ENCODE peak calls at places on chromosomes 11 and 22, in nine cellular contexts. X is sigmoid colon, W is brain microvascular endothelial cell, G is OCI-LY7, T is mammary epithelial cell, N is H9, Z is bronchial epithelial cell, D is AG09309, U is cardiac muscle cell. O is an unnamed sample.

GRCh38 chr11:63683133-63683991 is 2.1 kb downstream of the RTN3 start:
- DNase-seq in X (no peak), N (no peak), W (no peak), Z (no peak), D (no peak), G (no peak), T (no peak), U (no peak), O (no peak)

GRCh38 chr22:38239101-38239761 is 33.6 kb downstream of the TMEM184B start:
- DNase-seq in G (no peak), Z (peak; percentile 94), N (no peak), W (peak; percentile 85), U (peak; percentile 25), D (peak; percentile 91), X (no peak), T (peak; percentile 52), O (peak; percentile 96)

GRCh38 chr11:133925756-133926155 is 31.0 kb downstream of the IGSF9B start:
- DNase-seq in X (no peak), N (no peak), Z (no peak), W (no peak), T (no peak), D (no peak), U (no peak), G (no peak), O (no peak)

GRCh38 chr22:24265734-24266133 is 4.9 kb upstream of the SPECC1L start:
- DNase-seq in D (no peak), G (peak; percentile 16), Z (no peak), X (no peak), T (no peak), N (no peak), U (no peak), W (no peak), O (no peak)

GRCh38 chr22:39317084-39317755 is 2.2 kb downstream of the RPL3 start:
- DNase-seq in W (no peak), X (no peak), T (no peak), U (no peak), G (peak; percentile 83), N (peak; percentile 37), D (no peak), Z (no peak), O (peak; percentile 19)

GRCh38 chr11:19738124-19738523 is 25.5 kb downstream of the NAV2 start:
- DNase-seq in G (no peak), X (no peak), T (no peak), W (no peak), Z (no peak), N (no peak), U (no peak), D (no peak), O (no peak)

GRCh38 chr11:42840176-42840829 is 471.5 kb upstream of the API5 start:
- DNase-seq in G (no peak), Z (no peak), T (no peak), N (no peak), W (no peak), U (no peak), X (no peak), D (no peak), O (no peak)

GRCh38 chr11:30422828-30423648 is 100.1 kb downstream of the ARL14EP start:
- DNase-seq in Z (no peak), U (peak; percentile 35), N (no peak), T (no peak), G (no peak), D (no peak), X (no peak), W (no peak), O (no peak)

GRCh38 chr11:112129656-112130055 is 34.2 kb downstream of the IL18 start:
- DNase-seq in Z (no peak), D (no peak), X (no peak), U (no peak), G (no peak), N (no peak), T (no peak), W (no peak), O (no peak)

GRCh38 chr11:131666617-131667016 is 296.2 kb downstream of the NTM start:
- DNase-seq in U (no peak), T (no peak), D (peak; percentile 48), G (no peak), W (no peak), X (peak; percentile 30), Z (no peak), N (no peak), O (no peak)

GRCh38 chr22:46905415-46905814 is 143.0 kb downstream of the TBC1D22A start:
- DNase-seq in Z (no peak), G (no peak), W (no peak), T (no peak), X (no peak), U (no peak), D (no peak), N (no peak), O (no peak)

GRCh38 chr11:104134760-104135159 is 29.2 kb downstream of the PDGFD start:
- DNase-seq in W (peak; percentile 67), U (no peak), Z (peak; percentile 57), T (peak; percentile 62), D (no peak), X (no peak), G (no peak), N (no peak), O (peak; percentile 26)

GRCh38 chr11:86664930-86665329 is 7.5 kb downstream of the ME3 start:
- DNase-seq in T (no peak), G (no peak), Z (peak; percentile 64), U (no peak), N (no peak), D (no peak), X (no peak), W (no peak), O (no peak)

GRCh38 chr11:94759522-94759921 is 8.6 kb upstream of the AMOTL1 start:
- DNase-seq in D (no peak), X (no peak), G (no peak), Z (no peak), W (no peak), N (no peak), T (no peak), U (no peak), O (no peak)

GRCh38 chr11:117814766-117815261 is 9.7 kb downstream of the FXYD2 start:
- DNase-seq in G (peak; percentile 62), Z (no peak), T (no peak), D (no peak), W (no peak), N (no peak), U (peak; percentile 66), X (peak; percentile 89), O (no peak)

GRCh38 chr11:114273071-114273470 is 23.1 kb upstream of the NNMT start:
- DNase-seq in N (no peak), G (no peak), U (no peak), Z (no peak), D (no peak), W (no peak), X (no peak), T (no peak), O (no peak)

GRCh38 chr11:114269498-114269897 is 26.7 kb upstream of the NNMT start:
- DNase-seq in G (no peak), T (no peak), U (no peak), N (no peak), D (no peak), W (no peak), Z (no peak), X (no peak), O (no peak)

GRCh38 chr11:114272311-114272710 is 23.9 kb upstream of the NNMT start:
- DNase-seq in W (no peak), X (no peak), Z (no peak), N (no peak), G (no peak), T (no peak), D (no peak), U (no peak), O (no peak)

GRCh38 chr11:114270531-114271270 is 25.5 kb upstream of the NNMT start:
- DNase-seq in D (no peak), N (no peak), U (no peak), Z (no peak), X (no peak), T (no peak), G (no peak), W (no peak), O (no peak)

GRCh38 chr11:114271316-114271715 is 24.9 kb upstream of the NNMT start:
- DNase-seq in N (no peak), W (no peak), D (no peak), Z (no peak), X (no peak), G (no peak), T (no peak), U (no peak), O (no peak)
- TF ChIP-seq CTCF in N (no peak), W (no peak), D (no peak), Z (no peak), X (no peak), G (no peak), T (no peak), U (no peak), O (no peak)

GRCh38 chr22:19432092-19432844 is at the start of gene MRPL40:
- DNase-seq in X (peak; percentile 96), D (peak; percentile 64), G (peak; percentile 96), U (peak; percentile 96), W (peak; percentile 85), N (peak; percentile 83), T (peak; percentile 92), Z (peak; percentile 76), O (peak; percentile 97)

GRCh38 chr22:19434829-19435580 is 2.7 kb downstream of the MRPL40 start:
- DNase-seq in G (peak; percentile 44), Z (no peak), T (no peak), U (no peak), D (no peak), N (no peak), W (no peak), X (no peak), O (no peak)

GRCh38 chr22:19430890-19431541 is 517 bp downstream of the HIRA start:
- DNase-seq in U (peak; percentile 58), T (peak; percentile 31), D (no peak), W (no peak), G (peak; percentile 47), Z (peak; percentile 18), N (peak; percentile 51), X (no peak), O (peak; percentile 26)

GRCh38 chr22:19429950-19430889 is 1.3 kb downstream of the HIRA start:
- DNase-seq in Z (peak; percentile 28), N (no peak), W (peak; percentile 60), D (no peak), T (peak; percentile 46), U (peak; percentile 29), G (peak; percentile 69), X (no peak), O (peak; percentile 76)

GRCh38 chr22:19431641-19432091 is at the start of gene HIRA:
- DNase-seq in N (peak; percentile 72), T (peak; percentile 79), Z (peak; percentile 52), G (peak; percentile 90), U (peak; percentile 87), W (peak; percentile 67), X (peak; percentile 89), D (no peak), O (peak; percentile 80)
- TF ChIP-seq CTCF in N (no peak), T (no peak), Z (no peak), G (no peak), U (no peak), W (no peak), X (no peak), D (no peak), O (no peak)

GRCh38 chr11:69718147-69718546 is 14.3 kb upstream of the FGF19 start:
- DNase-seq in N (peak; percentile 89), U (peak; percentile 82), X (no peak), G (peak; percentile 90), D (no peak), Z (no peak), W (peak; percentile 23), T (no peak), O (peak; percentile 20)
- TF ChIP-seq CTCF in N (peak; percentile 92), U (peak; percentile 68), X (no peak), G (peak; percentile 84), D (peak; percentile 59), Z (peak; percentile 57), W (peak; percentile 85), T (peak; percentile 27), O (peak; percentile 64)

GRCh38 chr11:88886796-88887195 is 179.0 kb downstream of the GRM5 start:
- DNase-seq in D (no peak), U (peak; percentile 1), W (peak; percentile 11), X (no peak), Z (peak; percentile 37), T (peak; percentile 51), N (peak; percentile 43), G (peak; percentile 76), O (peak; percentile 54)
- TF ChIP-seq CTCF in D (peak; percentile 53), U (peak; percentile 36), W (peak; percentile 46), X (no peak), Z (peak; percentile 69), T (peak; percentile 70), N (peak; percentile 82), G (peak; percentile 79), O (peak; percentile 43)